ENCODE peak calls at places on chromosomes 13 and 19, in five cellular contexts. One of them, this sample, is unnamed.

GRCh38 chr19:6738726-6739389 is 622 bp upstream of the TRIP10 start:
- DNase-seq in IMR-90: peak
- DNase-seq in foreskin fibroblast: peak
- DNase-seq in cardiac fibroblast: peak
- DNase-seq in left lung: peak
- DNase-seq in this sample: no peak

GRCh38 chr13:44155422-44156293 is 218.0 kb upstream of the SERP2 start:
- DNase-seq in IMR-90: peak
- DNase-seq in foreskin fibroblast: peak
- DNase-seq in cardiac fibroblast: peak
- DNase-seq in left lung: no peak
- DNase-seq in this sample: no peak

GRCh38 chr13:23898101-23898500 is 799 bp upstream of the C1QTNF9B start:
- DNase-seq in IMR-90: peak
- DNase-seq in foreskin fibroblast: peak
- DNase-seq in cardiac fibroblast: peak
- DNase-seq in left lung: no peak
- DNase-seq in this sample: peak

GRCh38 chr13:38417727-38418126 is 68.1 kb downstream of the UFM1 start:
- DNase-seq in IMR-90: peak
- DNase-seq in foreskin fibroblast: peak
- DNase-seq in cardiac fibroblast: no peak
- DNase-seq in left lung: no peak
- DNase-seq in this sample: no peak

GRCh38 chr13:33188093-33188882 is 97.3 kb downstream of the STARD13 start:
- DNase-seq in IMR-90: peak
- DNase-seq in foreskin fibroblast: peak
- DNase-seq in cardiac fibroblast: peak
- DNase-seq in left lung: no peak
- DNase-seq in this sample: no peak

GRCh38 chr13:44819245-44819644 is 170.0 kb downstream of the NUFIP1 start:
- DNase-seq in IMR-90: peak
- DNase-seq in foreskin fibroblast: peak
- DNase-seq in cardiac fibroblast: peak
- DNase-seq in left lung: no peak
- DNase-seq in this sample: no peak

GRCh38 chr19:52535831-52536800 is 8.6 kb downstream of the ZNF808 start:
- DNase-seq in IMR-90: peak
- DNase-seq in foreskin fibroblast: peak
- DNase-seq in cardiac fibroblast: peak
- DNase-seq in left lung: peak
- DNase-seq in this sample: peak

GRCh38 chr19:38657633-38658222 is 10.3 kb downstream of the ACTN4 start:
- DNase-seq in IMR-90: peak
- DNase-seq in foreskin fibroblast: peak
- DNase-seq in cardiac fibroblast: peak
- DNase-seq in left lung: no peak
- DNase-seq in this sample: no peak

GRCh38 chr19:49057636-49058234 is at the start of gene CGB7:
- DNase-seq in IMR-90: peak
- DNase-seq in foreskin fibroblast: peak
- DNase-seq in cardiac fibroblast: peak
- DNase-seq in left lung: peak
- DNase-seq in this sample: no peak
- H3K4me3 ChIP-seq in IMR-90: peak
- H3K4me3 ChIP-seq in foreskin fibroblast: peak
- H3K4me3 ChIP-seq in cardiac fibroblast: peak
- H3K4me3 ChIP-seq in left lung: peak
- H3K4me3 ChIP-seq in this sample: peak

GRCh38 chr13:21620858-21621257 is 16.9 kb upstream of the MICU2 start:
- DNase-seq in IMR-90: no peak
- DNase-seq in foreskin fibroblast: no peak
- DNase-seq in cardiac fibroblast: no peak
- DNase-seq in left lung: no peak
- DNase-seq in this sample: no peak
- H3K4me3 ChIP-seq in IMR-90: no peak
- H3K4me3 ChIP-seq in foreskin fibroblast: no peak
- H3K4me3 ChIP-seq in cardiac fibroblast: no peak
- H3K4me3 ChIP-seq in left lung: no peak
- H3K4me3 ChIP-seq in this sample: no peak

DNA sequence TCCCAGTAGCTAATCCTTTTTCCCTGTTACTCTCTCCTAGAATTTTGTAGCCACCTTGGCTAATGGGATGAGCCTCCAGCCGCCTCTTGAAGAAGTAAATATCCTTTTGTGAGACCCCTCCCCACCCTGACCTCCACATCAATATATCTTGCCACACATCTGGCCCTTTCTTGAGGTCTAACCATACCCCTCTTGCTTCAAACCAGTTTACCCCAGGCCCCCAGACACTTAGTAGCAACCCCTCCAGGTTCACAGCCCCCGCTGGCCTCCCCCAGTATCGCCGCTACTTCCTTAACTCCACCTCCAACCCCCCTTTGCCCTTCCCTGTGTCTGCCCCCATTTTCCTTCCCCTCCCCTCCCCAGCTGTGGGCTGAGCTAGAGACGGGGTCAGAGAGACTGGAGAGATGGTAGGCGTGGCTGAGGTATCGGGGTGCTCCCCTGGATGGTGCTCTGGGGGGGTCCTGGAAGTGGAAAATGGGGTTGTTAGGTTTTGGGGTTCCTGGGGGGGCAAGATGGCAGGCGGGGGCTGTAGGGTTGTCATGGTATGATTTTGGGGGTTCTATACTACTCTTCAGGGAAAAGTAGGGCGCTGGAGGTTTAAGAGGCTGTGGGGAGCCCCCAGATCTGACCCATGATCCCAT is 2.9 kb downstream of the PRMT1 start:
- DNase-seq in IMR-90: no peak
- DNase-seq in foreskin fibroblast: no peak
- DNase-seq in cardiac fibroblast: no peak
- DNase-seq in left lung: no peak
- DNase-seq in this sample: no peak
- H3K4me3 ChIP-seq in IMR-90: no peak
- H3K4me3 ChIP-seq in foreskin fibroblast: peak
- H3K4me3 ChIP-seq in cardiac fibroblast: no peak
- H3K4me3 ChIP-seq in left lung: no peak
- H3K4me3 ChIP-seq in this sample: peak

DNA sequence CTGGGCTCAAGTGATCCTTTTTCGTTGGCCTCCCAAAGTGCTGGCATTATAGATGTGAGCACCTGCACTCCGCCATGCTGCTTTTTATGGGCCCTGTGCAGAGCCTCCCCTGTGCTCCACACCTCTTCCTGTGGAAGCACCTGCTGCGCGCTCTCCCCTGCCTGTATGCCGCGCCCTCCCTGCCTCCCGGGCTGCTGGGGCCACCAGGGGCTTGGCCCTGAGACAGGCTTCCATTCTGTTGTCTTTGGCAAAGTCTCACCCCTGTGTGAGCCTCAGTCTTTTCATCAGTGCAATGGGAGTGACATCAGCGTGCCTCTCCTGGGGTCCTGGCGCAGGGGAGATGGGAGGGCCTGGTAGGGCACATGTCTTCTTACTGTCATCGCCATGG is 1.3 kb downstream of the FAM174C start:
- DNase-seq in IMR-90: no peak
- DNase-seq in foreskin fibroblast: no peak
- DNase-seq in cardiac fibroblast: no peak
- DNase-seq in left lung: no peak
- DNase-seq in this sample: no peak
- H3K4me3 ChIP-seq in IMR-90: no peak
- H3K4me3 ChIP-seq in foreskin fibroblast: peak
- H3K4me3 ChIP-seq in cardiac fibroblast: peak
- H3K4me3 ChIP-seq in left lung: peak
- H3K4me3 ChIP-seq in this sample: peak

GRCh38 chr13:73708393-73708985 is 425.7 kb downstream of the KLF12 start:
- DNase-seq in IMR-90: peak
- DNase-seq in foreskin fibroblast: peak
- DNase-seq in cardiac fibroblast: peak
- DNase-seq in left lung: no peak
- DNase-seq in this sample: peak
- H3K4me3 ChIP-seq in IMR-90: no peak
- H3K4me3 ChIP-seq in foreskin fibroblast: no peak
- H3K4me3 ChIP-seq in cardiac fibroblast: no peak
- H3K4me3 ChIP-seq in left lung: no peak
- H3K4me3 ChIP-seq in this sample: no peak

DNA sequence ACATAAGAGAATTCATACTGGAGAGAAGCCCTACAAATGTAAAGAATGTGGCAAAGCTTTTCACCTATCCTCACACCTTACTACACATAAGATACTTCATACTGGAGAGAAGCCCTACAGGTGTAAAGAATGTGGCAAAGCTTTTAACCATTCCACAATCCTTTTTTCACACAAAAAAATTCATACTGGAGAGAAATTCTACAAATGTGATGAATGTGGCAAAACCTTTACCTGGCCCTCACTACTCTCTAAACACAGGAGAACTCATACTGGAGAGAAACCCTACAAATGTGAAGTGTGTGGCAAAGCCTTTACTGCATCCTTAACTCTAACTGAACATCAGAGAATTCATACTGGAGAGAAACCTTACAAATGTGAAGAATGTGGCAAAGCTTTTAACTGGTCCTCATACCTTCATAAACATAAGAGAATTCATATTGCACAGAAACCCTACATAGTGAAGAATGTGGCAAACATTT is 14.0 kb upstream of the ZNF506 start:
- DNase-seq in IMR-90: no peak
- DNase-seq in foreskin fibroblast: no peak
- DNase-seq in cardiac fibroblast: no peak
- DNase-seq in left lung: no peak
- DNase-seq in this sample: no peak
- H3K4me3 ChIP-seq in IMR-90: no peak
- H3K4me3 ChIP-seq in foreskin fibroblast: no peak
- H3K4me3 ChIP-seq in cardiac fibroblast: no peak
- H3K4me3 ChIP-seq in left lung: no peak
- H3K4me3 ChIP-seq in this sample: no peak

This sample was measured in skeletal muscle cell.